ENCODE peak calls at places on chromosomes 12 and 14, in eight cellular contexts. R is H9; Y is CD8-positive, alpha-beta T cell; G is SJCRH30; E is fibroblast of lung; H is caudate nucleus; O is CD4-positive, alpha-beta T cell; T is substantia nigra. F is an unnamed sample.

GRCh38 chr12:94099191-94099983 is 49.0 kb upstream of the PLXNC1 start:
- DNase-seq in R (no peak), Y (no peak), G (peak), E (peak), H (no peak), O (no peak), T (no peak), F (no peak)

GRCh38 chr12:6437586-6437985 is 7.2 kb upstream of the CD27 start:
- DNase-seq in R (no peak), Y (no peak), G (no peak), E (no peak), H (no peak), O (no peak), T (no peak), F (no peak)

GRCh38 chr14:75156901-75157300 is 19.5 kb downstream of the TMED10 start:
- DNase-seq in R (no peak), Y (no peak), G (no peak), E (no peak), H (no peak), O (no peak), T (no peak), F (no peak)

GRCh38 chr12:49832836-49833421 is 4.7 kb upstream of the NCKAP5L start:
- DNase-seq in R (no peak), Y (no peak), G (no peak), E (peak), H (no peak), O (no peak), T (no peak), F (peak)

GRCh38 chr14:89540830-89541470 is 123.9 kb upstream of the FOXN3 start:
- DNase-seq in R (no peak), Y (no peak), G (no peak), E (peak), H (no peak), O (no peak), T (no peak), F (no peak)

GRCh38 chr14:94823556-94824341 is 53.8 kb upstream of the GSC start:
- DNase-seq in R (peak), Y (no peak), G (peak), E (no peak), H (no peak), O (no peak), T (no peak), F (no peak)

GRCh38 chr12:12717586-12718381 is 616 bp downstream of the CDKN1B start:
- DNase-seq in R (peak), Y (no peak), G (peak), E (no peak), H (no peak), O (peak), T (peak), F (no peak)

GRCh38 chr14:94885481-94886155 is 115.7 kb upstream of the GSC start:
- DNase-seq in R (no peak), Y (no peak), G (no peak), E (no peak), H (no peak), O (no peak), T (no peak), F (peak)

GRCh38 chr12:4274960-4275868 is 1.7 kb downstream of the CCND2 start:
- DNase-seq in R (peak), Y (no peak), G (peak), E (peak), H (no peak), O (no peak), T (no peak), F (no peak)

GRCh38 chr12:123153906-123154305 is 3.0 kb upstream of the PITPNM2 start:
- DNase-seq in R (peak), Y (no peak), G (no peak), E (no peak), H (no peak), O (no peak), T (no peak), F (no peak)

GRCh38 chr14:38951451-38951850 is 151.6 kb downstream of the SEC23A start:
- DNase-seq in R (no peak), Y (no peak), G (no peak), E (peak), H (no peak), O (no peak), T (no peak), F (no peak)

GRCh38 chr12:91432079-91432478 is 249.5 kb upstream of the DCN start:
- DNase-seq in R (no peak), Y (no peak), G (peak), E (peak), H (no peak), O (no peak), T (no peak), F (no peak)

GRCh38 chr12:5807538-5808219 is 137.4 kb downstream of the ANO2 start:
- DNase-seq in R (no peak), Y (no peak), G (no peak), E (no peak), H (no peak), O (no peak), T (no peak), F (no peak)

GRCh38 chr12:120453977-120454376 is 7.7 kb downstream of the GATC start:
- DNase-seq in R (no peak), Y (no peak), G (peak), E (peak), H (no peak), O (no peak), T (no peak), F (no peak)

GRCh38 chr14:33127531-33127930 is 188.9 kb downstream of the NPAS3 start:
- DNase-seq in R (no peak), Y (no peak), G (peak), E (no peak), H (no peak), O (no peak), T (no peak), F (no peak)

GRCh38 chr12:6219980-6220379 is 19.8 kb downstream of the CD9 start:
- DNase-seq in R (peak), Y (no peak), G (no peak), E (no peak), H (no peak), O (no peak), T (no peak), F (no peak)

GRCh38 chr12:112978163-112979081 is at the start of gene OAS2:
- DNase-seq in R (no peak), Y (peak), G (no peak), E (peak), H (no peak), O (peak), T (peak), F (no peak)

GRCh38 chr12:47245623-47246022 is 165.9 kb upstream of the AMIGO2 start:
- DNase-seq in R (no peak), Y (no peak), G (no peak), E (no peak), H (no peak), O (no peak), T (no peak), F (no peak)

GRCh38 chr12:66111605-66112004 is 18.9 kb downstream of the LLPH start:
- DNase-seq in R (no peak), Y (no peak), G (no peak), E (peak), H (no peak), O (no peak), T (no peak), F (no peak)

GRCh38 chr12:47775100-47775911 is 2.3 kb downstream of the SLC48A1 start:
- DNase-seq in R (no peak), Y (no peak), G (peak), E (peak), H (no peak), O (no peak), T (peak), F (no peak)

GRCh38 chr12:60230103-60230502 is 634.3 kb downstream of the SLC16A7 start:
- DNase-seq in R (no peak), Y (no peak), G (no peak), E (no peak), H (no peak), O (no peak), T (no peak), F (no peak)

GRCh38 chr12:108302034-108302433 is 37.1 kb downstream of the CMKLR1 start:
- DNase-seq in R (no peak), Y (no peak), G (no peak), E (no peak), H (no peak), O (no peak), T (no peak), F (no peak)

GRCh38 chr12:6494351-6494743 is 445 bp downstream of the NCAPD2 start:
- DNase-seq in R (no peak), Y (no peak), G (no peak), E (no peak), H (no peak), O (no peak), T (no peak), F (no peak)

GRCh38 chr12:54648265-54648664 is at the start of gene DCD:
- DNase-seq in R (no peak), Y (no peak), G (no peak), E (no peak), H (no peak), O (no peak), T (no peak), F (no peak)

GRCh38 chr12:124510301-124510970 is 57.0 kb downstream of the NCOR2 start:
- DNase-seq in R (peak), Y (no peak), G (no peak), E (no peak), H (no peak), O (no peak), T (peak), F (no peak)

GRCh38 chr14:99122521-99123125 is 149.4 kb downstream of the BCL11B start:
- DNase-seq in R (peak), Y (no peak), G (peak), E (no peak), H (no peak), O (no peak), T (no peak), F (no peak)

GRCh38 chr14:55333785-55334485 is 62.7 kb downstream of the FBXO34 start:
- DNase-seq in R (no peak), Y (no peak), G (peak), E (peak), H (no peak), O (no peak), T (no peak), F (no peak)

GRCh38 chr12:118548887-118549286 is 172.5 kb downstream of the SUDS3 start:
- DNase-seq in R (no peak), Y (no peak), G (no peak), E (no peak), H (no peak), O (no peak), T (no peak), F (no peak)

GRCh38 chr14:31265701-31266398 is 58.3 kb upstream of the HECTD1 start:
- DNase-seq in R (no peak), Y (no peak), G (no peak), E (peak), H (no peak), O (no peak), T (no peak), F (no peak)

GRCh38 chr14:95149441-95149840 is 7.9 kb downstream of the DICER1 start:
- DNase-seq in R (no peak), Y (no peak), G (no peak), E (no peak), H (no peak), O (no peak), T (no peak), F (no peak)

GRCh38 chr12:10210225-10210624 is 2.5 kb upstream of the GABARAPL1 start:
- DNase-seq in R (no peak), Y (no peak), G (no peak), E (no peak), H (no peak), O (no peak), T (no peak), F (no peak)

GRCh38 chr12:10213168-10214130 is 772 bp downstream of the GABARAPL1 start:
- DNase-seq in R (peak), Y (peak), G (peak), E (peak), H (no peak), O (peak), T (peak), F (no peak)

GRCh38 chr12:10211975-10212622 is 578 bp upstream of the GABARAPL1 start:
- DNase-seq in R (peak), Y (peak), G (peak), E (peak), H (peak), O (peak), T (peak), F (no peak)

GRCh38 chr12:10212623-10213131 is at the start of gene GABARAPL1:
- DNase-seq in R (peak), Y (peak), G (peak), E (peak), H (peak), O (peak), T (peak), F (no peak)

GRCh38 chr12:10211101-10211974 is 1.3 kb upstream of the GABARAPL1 start:
- DNase-seq in R (no peak), Y (no peak), G (no peak), E (no peak), H (no peak), O (no peak), T (no peak), F (no peak)
- H3K27ac ChIP-seq in R (no peak), Y (no peak), G (no peak), E (peak), H (peak), O (no peak), T (peak), F (no peak)

GRCh38 chr12:92556141-92556540 is 146.6 kb upstream of the PLEKHG7 start:
- DNase-seq in R (no peak), Y (no peak), G (no peak), E (no peak), H (no peak), O (no peak), T (no peak), F (no peak)
- H3K27ac ChIP-seq in R (no peak), Y (peak), G (no peak), E (no peak), H (no peak), O (no peak), T (no peak), F (no peak)

GRCh38 chr12:2290091-2290490 is 237.3 kb downstream of the CACNA1C start:
- DNase-seq in R (no peak), Y (no peak), G (no peak), E (no peak), H (no peak), O (no peak), T (no peak), F (no peak)
- H3K27ac ChIP-seq in R (no peak), Y (no peak), G (no peak), E (no peak), H (no peak), O (no peak), T (no peak), F (peak)

DNA sequence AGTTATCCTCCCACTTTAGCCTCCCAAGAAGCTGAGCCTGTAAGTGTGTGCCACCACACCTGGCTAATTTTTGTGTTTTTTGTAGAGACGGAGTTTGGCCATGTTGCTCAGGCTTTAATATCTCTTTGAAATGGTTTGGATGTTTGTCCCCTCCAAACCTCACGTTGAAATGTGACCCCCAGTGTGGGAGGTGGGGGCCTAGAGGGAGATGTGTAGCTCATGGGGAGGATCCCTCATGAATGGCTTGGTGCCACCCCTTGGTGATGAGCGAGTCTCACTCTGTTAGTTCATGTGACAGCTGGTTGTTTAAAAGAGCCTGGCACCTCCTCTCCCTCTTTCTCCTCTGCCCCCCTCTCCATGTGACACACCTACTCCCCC is 23.6 kb upstream of the TTC7B start:
- DNase-seq in R (no peak), Y (no peak), G (no peak), E (no peak), H (no peak), O (no peak), T (no peak), F (no peak)
- H3K27ac ChIP-seq in R (no peak), Y (no peak), G (no peak), E (no peak), H (no peak), O (no peak), T (no peak), F (no peak)

GRCh38 chr12:21940549-21940948 is 677 bp downstream of the ABCC9 start:
- DNase-seq in R (no peak), Y (no peak), G (peak), E (peak), H (no peak), O (no peak), T (no peak), F (no peak)

GRCh38 chr12:21940972-21941521 is at the start of gene ABCC9:
- DNase-seq in R (peak), Y (no peak), G (peak), E (peak), H (no peak), O (no peak), T (peak), F (no peak)

GRCh38 chr12:21938879-21939278 is 2.3 kb downstream of the ABCC9 start:
- DNase-seq in R (no peak), Y (no peak), G (no peak), E (no peak), H (no peak), O (no peak), T (no peak), F (no peak)

GRCh38 chr12:21941522-21942376 is 523 bp upstream of the ABCC9 start:
- DNase-seq in R (peak), Y (no peak), G (no peak), E (peak), H (no peak), O (no peak), T (peak), F (no peak)

GRCh38 chr12:21939435-21939834 is 1.8 kb downstream of the ABCC9 start:
- DNase-seq in R (no peak), Y (no peak), G (peak), E (no peak), H (no peak), O (no peak), T (peak), F (no peak)
- H3K27ac ChIP-seq in R (no peak), Y (no peak), G (no peak), E (peak), H (no peak), O (no peak), T (no peak), F (no peak)

GRCh38 chr14:100780246-100780645 is 45.7 kb upstream of the MEG3 start:
- DNase-seq in R (no peak), Y (no peak), G (no peak), E (no peak), H (no peak), O (no peak), T (no peak), F (no peak)
- H3K27ac ChIP-seq in R (no peak), Y (no peak), G (no peak), E (no peak), H (no peak), O (no peak), T (no peak), F (no peak)

F was measured in SK-N-MC.